ENCODE peak calls at places on chromosomes 13 and 19, in five cellular contexts. J is esophagus squamous epithelium; G is CD4-positive, alpha-beta memory T cell; A is psoas muscle; Q is suprapubic skin. W is an unnamed sample.
A peak's percentile ranks its signal among the peaks of the same experiment; 100 is the strongest.

GRCh38 chr13:25923217-25924085 is 128.4 kb downstream of the SHISA2 start:
- DNase-seq in J (no peak), G (no peak), A (no peak), Q (no peak), W (no peak)

GRCh38 chr19:14479985-14480694 is 5.0 kb upstream of the PTGER1 start:
- DNase-seq in J (no peak), G (peak; percentile 59), A (peak; percentile 35), Q (peak; percentile 68), W (peak; percentile 75)

GRCh38 chr19:18339703-18340102 is 695 bp upstream of the PGPEP1 start:
- DNase-seq in J (no peak), G (no peak), A (no peak), Q (no peak), W (no peak)

GRCh38 chr19:5397804-5398692 is 57.2 kb upstream of the ZNRF4 start:
- DNase-seq in J (no peak), G (no peak), A (no peak), Q (no peak), W (no peak)

GRCh38 chr19:33350538-33351309 is 22.8 kb upstream of the CEBPG start:
- DNase-seq in J (no peak), G (no peak), A (peak; percentile 66), Q (peak; percentile 83), W (no peak)

GRCh38 chr13:44050450-44051063 is 170.9 kb downstream of the LACC1 start:
- DNase-seq in J (no peak), G (peak; percentile 21), A (no peak), Q (no peak), W (no peak)

GRCh38 chr13:110412132-110412912 is 105.2 kb downstream of the COL4A2 start:
- DNase-seq in J (no peak), G (peak; percentile 38), A (peak; percentile 86), Q (peak; percentile 93), W (peak; percentile 33)

GRCh38 chr19:23283925-23284324 is 33.7 kb upstream of the ZNF724 start:
- DNase-seq in J (no peak), G (peak; percentile 59), A (peak; percentile 26), Q (no peak), W (peak; percentile 72)

GRCh38 chr19:6223461-6224307 is 56.1 kb downstream of the MLLT1 start:
- DNase-seq in J (no peak), G (no peak), A (peak; percentile 33), Q (no peak), W (no peak)

GRCh38 chr13:48110930-48111721 is 16.2 kb upstream of the MED4 start:
- DNase-seq in J (no peak), G (no peak), A (no peak), Q (no peak), W (no peak)

GRCh38 chr19:49832556-49832955 is 14.5 kb downstream of the MED25 start:
- DNase-seq in J (no peak), G (no peak), A (no peak), Q (no peak), W (no peak)

GRCh38 chr19:18368504-18369222 is 17.3 kb upstream of the GDF15 start:
- DNase-seq in J (no peak), G (no peak), A (no peak), Q (no peak), W (no peak)

GRCh38 chr13:94382520-94382919 is 97.0 kb downstream of the DCT start:
- DNase-seq in J (no peak), G (no peak), A (no peak), Q (no peak), W (no peak)

GRCh38 chr13:49935171-49936084 is 712 bp downstream of the SPRYD7 start:
- DNase-seq in J (peak; percentile 35), G (peak; percentile 26), A (peak; percentile 57), Q (no peak), W (peak; percentile 23)

GRCh38 chr13:111282425-111282824 is 38.0 kb upstream of the TEX29 start:
- DNase-seq in J (no peak), G (no peak), A (no peak), Q (no peak), W (no peak)

GRCh38 chr13:113532156-113532806 is 41.8 kb upstream of the DCUN1D2 start:
- DNase-seq in J (no peak), G (no peak), A (no peak), Q (no peak), W (no peak)

GRCh38 chr13:70107498-70108271 is at the start of gene ATXN8OS:
- DNase-seq in J (no peak), G (no peak), A (no peak), Q (no peak), W (no peak)

GRCh38 chr13:66703597-66703996 is 526.5 kb downstream of the PCDH9 start:
- DNase-seq in J (no peak), G (no peak), A (no peak), Q (no peak), W (no peak)

GRCh38 chr13:81957121-81957520 is 1616.2 kb upstream of the SPRY2 start:
- DNase-seq in J (no peak), G (no peak), A (no peak), Q (no peak), W (no peak)

GRCh38 chr19:10503002-10503789 is at the start of gene KEAP1:
- DNase-seq in J (no peak), G (no peak), A (no peak), Q (no peak), W (peak; percentile 27)

GRCh38 chr13:97496511-97496910 is 62.5 kb downstream of the RAP2A start:
- DNase-seq in J (no peak), G (no peak), A (no peak), Q (no peak), W (no peak)

GRCh38 chr19:18856385-18857126 is 24.8 kb downstream of the UPF1 start:
- DNase-seq in J (no peak), G (no peak), A (peak; percentile 11), Q (no peak), W (no peak)

GRCh38 chr13:45229172-45229571 is 28.3 kb upstream of the KCTD4 start:
- DNase-seq in J (no peak), G (no peak), A (no peak), Q (no peak), W (no peak)

GRCh38 chr13:110519046-110519445 is 42.5 kb downstream of the RAB20 start:
- DNase-seq in J (no peak), G (no peak), A (no peak), Q (no peak), W (no peak)

GRCh38 chr13:57629821-57630235 is 1.7 kb upstream of the PCDH17 start:
- DNase-seq in J (no peak), G (peak; percentile 58), A (peak; percentile 75), Q (peak; percentile 82), W (peak; percentile 22)

GRCh38 chr13:30145709-30146367 is 161.5 kb downstream of the KATNAL1 start:
- DNase-seq in J (no peak), G (no peak), A (no peak), Q (no peak), W (no peak)

GRCh38 chr13:44810067-44810840 is 179.0 kb downstream of the NUFIP1 start:
- DNase-seq in J (no peak), G (no peak), A (no peak), Q (no peak), W (no peak)

GRCh38 chr13:46687810-46688209 is 109.2 kb downstream of the ESD start:
- DNase-seq in J (no peak), G (peak; percentile 8), A (no peak), Q (no peak), W (no peak)

DNA sequence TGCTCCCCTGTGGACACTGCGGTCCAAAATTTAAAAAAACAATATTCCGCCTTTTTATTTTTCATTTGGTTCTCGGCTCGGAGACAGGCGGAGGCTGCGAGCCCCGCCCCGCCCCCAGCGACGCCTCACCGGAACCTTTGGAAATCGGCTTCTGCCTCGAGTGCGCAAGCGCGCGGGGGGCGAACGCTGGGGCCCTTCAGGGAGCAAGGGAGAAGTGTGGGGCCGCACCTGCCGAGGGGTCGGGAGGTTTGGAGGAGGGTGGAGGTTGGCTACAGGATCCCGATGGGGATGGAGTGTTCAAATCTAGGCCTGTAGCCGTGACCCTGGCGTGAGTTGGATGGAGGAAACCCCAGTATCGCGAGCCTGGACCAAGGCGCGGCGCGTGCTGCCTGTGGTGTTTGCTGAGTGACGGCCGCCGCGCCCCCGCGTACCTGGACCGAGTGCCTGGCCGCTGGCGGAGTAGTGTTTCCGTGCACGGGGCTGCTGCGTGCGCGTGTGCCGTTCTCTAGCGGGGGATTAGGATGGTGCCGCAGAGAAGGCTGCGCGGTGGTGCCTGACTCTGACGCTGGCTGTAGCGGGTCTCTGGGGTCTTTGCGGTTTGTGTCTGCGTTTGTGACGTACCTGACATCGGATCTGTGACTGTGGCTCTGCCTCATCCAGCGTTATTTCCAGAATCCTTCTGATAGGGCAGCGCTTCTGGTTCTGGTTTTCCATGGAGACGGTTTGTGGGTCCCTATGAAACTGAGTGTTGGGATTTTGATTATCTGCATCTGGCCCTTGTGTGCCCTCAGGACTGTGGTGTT is 625 bp upstream of the ZFP30 start:
- DNase-seq in J (peak; percentile 1), G (peak; percentile 85), A (peak; percentile 87), Q (peak; percentile 88), W (peak; percentile 86)
- H3K9me3 ChIP-seq in J (peaks cover 6% of the 10 kb centered on the region), G (no peaks in the 10 kb centered on the region), A (no peaks in the 10 kb centered on the region), Q (no peaks in the 10 kb centered on the region), W (no peaks in the 10 kb centered on the region)

DNA sequence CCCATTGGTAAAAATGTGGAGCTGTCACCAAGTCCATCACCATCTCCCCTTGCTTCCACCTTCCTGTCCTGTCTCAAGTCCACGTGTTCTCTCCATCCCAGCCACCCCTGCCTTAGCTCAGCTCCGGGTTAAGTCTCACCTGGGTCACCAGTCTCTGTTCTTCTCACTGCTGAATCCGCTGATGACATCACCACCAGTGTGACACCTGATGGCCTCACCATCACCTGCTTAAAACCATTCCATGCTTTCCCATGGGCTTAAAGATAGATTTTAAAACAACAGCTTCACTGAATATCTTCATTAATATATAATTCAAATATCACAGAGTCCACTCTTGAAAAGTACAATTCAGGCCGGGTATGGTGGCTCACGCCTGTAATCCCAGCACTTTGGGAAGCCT is 42.1 kb downstream of the RGCC start:
- DNase-seq in J (no peak), G (no peak), A (no peak), Q (no peak), W (no peak)
- H3K4me1 ChIP-seq in J (peaks cover 48% of the 10 kb centered on the region), G (peaks cover 72% of the 10 kb centered on the region), A (no peaks in the 10 kb centered on the region), Q (peaks cover 20% of the 10 kb centered on the region), W (peaks cover 56% of the 10 kb centered on the region)

GRCh38 chr19:1325568-1326294 is 40.1 kb downstream of the EFNA2 start:
- DNase-seq in J (no peak), G (no peak), A (no peak), Q (no peak), W (no peak)

GRCh38 chr19:1327125-1327524 is 41.5 kb downstream of the EFNA2 start:
- DNase-seq in J (no peak), G (no peak), A (no peak), Q (no peak), W (no peak)

GRCh38 chr19:1324249-1324791 is 38.6 kb downstream of the EFNA2 start:
- DNase-seq in J (no peak), G (no peak), A (no peak), Q (no peak), W (no peak)

GRCh38 chr19:1322198-1322981 is 36.7 kb downstream of the EFNA2 start:
- DNase-seq in J (no peak), G (no peak), A (no peak), Q (no peak), W (no peak)

GRCh38 chr19:1324792-1325567 is 39.3 kb downstream of the EFNA2 start:
- DNase-seq in J (no peak), G (no peak), A (peak; percentile 65), Q (peak; percentile 81), W (peak; percentile 4)
- H3K4me3 ChIP-seq in J (peak overlapping the region; percentile 39), G (no peak overlapping the region), A (peak overlapping the region; percentile 55), Q (peak overlapping the region; percentile 47), W (no peak overlapping the region)

DNA sequence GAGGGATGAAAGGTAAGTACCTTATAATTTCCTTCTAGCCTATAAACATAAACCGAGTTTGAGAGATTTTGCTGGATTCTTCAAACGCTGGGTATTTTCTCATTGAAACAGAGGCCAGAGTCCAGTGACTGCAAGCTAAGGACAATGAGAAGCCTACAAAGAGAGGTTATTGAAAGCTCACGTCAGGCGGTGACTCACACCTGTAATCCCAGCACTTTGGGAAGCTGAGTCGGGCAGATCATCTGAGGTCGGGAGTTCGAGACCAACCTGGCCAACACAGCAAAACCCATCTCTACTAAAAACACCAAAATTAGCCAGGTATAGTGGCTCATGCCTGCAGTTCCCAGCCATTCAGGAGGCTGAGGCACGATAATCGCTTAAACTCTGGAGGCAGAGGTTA is 15.0 kb upstream of the ZNF69 start:
- DNase-seq in J (no peak), G (no peak), A (no peak), Q (no peak), W (no peak)
- H3K9me3 ChIP-seq in J (peaks cover 48% of the 10 kb centered on the region), G (no peaks in the 10 kb centered on the region), A (peaks cover 29% of the 10 kb centered on the region), Q (peaks cover 17% of the 10 kb centered on the region), W (peaks cover 23% of the 10 kb centered on the region)

W was measured in CD8-positive, alpha-beta T cell.